ENCODE peak calls at places on chromosomes 16 and 17, in six cellular contexts. W is left ventricle myocardium inferior; P is stimulated activated CD4-positive, alpha-beta T cell treated with anti-CD3 and anti-CD28 coated beads, Interleukin-1b, Interleukin-23, amount 100 ng/mL, for 24 hours; V is naive thymus-derived CD8-positive, alpha-beta T cell; G is fibroblast of the aortic adventitia; T is adipocyte. A is an unnamed sample.
A peak's percentile ranks its signal among the peaks of the same experiment; 100 is the strongest.

GRCh38 chr16:31168848-31169247 is 11.1 kb upstream of the FUS start:
- DNase-seq in W (no peak), P (no peak), V (no peak), G (no peak), T (no peak), A (no peak)

GRCh38 chr16:70729292-70729691 is 43.4 kb upstream of the MTSS2 start:
- DNase-seq in W (no peak), P (no peak), V (no peak), G (no peak), T (no peak), A (no peak)

GRCh38 chr17:80986046-80986445 is 5.6 kb upstream of the CHMP6 start:
- DNase-seq in W (no peak), P (no peak), V (no peak), G (no peak), T (no peak), A (no peak)

GRCh38 chr17:48333034-48333491 is 97.0 kb downstream of the SKAP1 start:
- DNase-seq in W (no peak), P (no peak), V (no peak), G (no peak), T (peak; percentile 2), A (no peak)

GRCh38 chr17:82602986-82603385 is 45.3 kb downstream of the WDR45B start:
- DNase-seq in W (no peak), P (no peak), V (no peak), G (no peak), T (no peak), A (no peak)

GRCh38 chr16:899678-900060 is 71.1 kb downstream of the LMF1 start:
- DNase-seq in W (no peak), P (no peak), V (no peak), G (no peak), T (no peak), A (no peak)

GRCh38 chr16:66925322-66925840 is at the start of gene RRAD:
- DNase-seq in W (peak; percentile 68), P (no peak), V (no peak), G (peak; percentile 64), T (peak; percentile 54), A (no peak)

GRCh38 chr17:61532818-61533217 is 58.2 kb downstream of the NACA2 start:
- DNase-seq in W (no peak), P (no peak), V (no peak), G (no peak), T (no peak), A (peak; percentile 70)

GRCh38 chr16:4360538-4361021 is 9.5 kb upstream of the PAM16 start:
- DNase-seq in W (no peak), P (no peak), V (no peak), G (no peak), T (no peak), A (peak; percentile 4)

GRCh38 chr17:81459224-81459623 is 53.4 kb downstream of the ACTG1 start:
- DNase-seq in W (peak; percentile 46), P (no peak), V (no peak), G (no peak), T (no peak), A (no peak)

GRCh38 chr16:89317729-89318429 is 100.4 kb downstream of the ZNF778 start:
- DNase-seq in W (no peak), P (no peak), V (no peak), G (no peak), T (no peak), A (no peak)

GRCh38 chr17:41464682-41465081 is 2.5 kb downstream of the KRT32 start:
- DNase-seq in W (peak; percentile 42), P (no peak), V (no peak), G (peak; percentile 96), T (peak; percentile 76), A (no peak)

GRCh38 chr17:77471984-77472836 is 331.4 kb downstream of the SEC14L1 start:
- DNase-seq in W (no peak), P (no peak), V (no peak), G (peak; percentile 94), T (peak; percentile 91), A (peak; percentile 33)

GRCh38 chr16:23148513-23149266 is 562 bp downstream of the USP31 start:
- DNase-seq in W (peak; percentile 83), P (peak; percentile 12), V (peak; percentile 57), G (peak; percentile 42), T (peak; percentile 68), A (peak; percentile 30)

GRCh38 chr17:42456223-42457106 is 2.2 kb upstream of the ATP6V0A1 start:
- DNase-seq in W (no peak), P (no peak), V (peak; percentile 80), G (peak; percentile 89), T (peak; percentile 87), A (no peak)

GRCh38 chr17:64442550-64442971 is 6.4 kb upstream of the MILR1 start:
- DNase-seq in W (no peak), P (no peak), V (no peak), G (no peak), T (no peak), A (no peak)

GRCh38 chr16:75624921-75625334 is 1.8 kb upstream of the ADAT1 start:
- DNase-seq in W (no peak), P (no peak), V (no peak), G (peak; percentile 81), T (peak; percentile 48), A (no peak)

GRCh38 chr16:25063102-25063501 is 47.9 kb upstream of the ARHGAP17 start:
- DNase-seq in W (no peak), P (no peak), V (no peak), G (no peak), T (no peak), A (no peak)

GRCh38 chr16:83574388-83574787 is 233.4 kb upstream of the HSBP1 start:
- DNase-seq in W (no peak), P (no peak), V (no peak), G (peak; percentile 59), T (peak; percentile 41), A (no peak)

GRCh38 chr17:36017799-36018198 is at the start of gene CCL23:
- DNase-seq in W (no peak), P (no peak), V (no peak), G (no peak), T (no peak), A (no peak)

GRCh38 chr17:76581515-76581914 is 4.1 kb downstream of the ST6GALNAC2 start:
- DNase-seq in W (no peak), P (no peak), V (no peak), G (no peak), T (no peak), A (no peak)

GRCh38 chr17:78535285-78536197 is 41.7 kb downstream of the DNAH17 start:
- DNase-seq in W (no peak), P (no peak), V (peak; percentile 21), G (no peak), T (no peak), A (peak; percentile 99)

GRCh38 chr16:88315543-88316105 is 67.1 kb upstream of the ZNF469 start:
- DNase-seq in W (peak; percentile 42), P (no peak), V (no peak), G (peak; percentile 51), T (peak; percentile 55), A (no peak)

GRCh38 chr17:40582328-40582901 is 17.1 kb upstream of the CCR7 start:
- DNase-seq in W (peak; percentile 42), P (no peak), V (peak; percentile 89), G (no peak), T (no peak), A (peak; percentile 99)